ENCODE peak calls at places on chromosomes 1 and 21, in seven cellular contexts. X is stomach, G is GM12891, B is H54, V is GM12892, Q is IMR-90, P is uterus. I is an unnamed sample.

GRCh38 chr1:201020040-201020591 is 3.4 kb downstream of the KIF21B start:
- DNase-seq in X (no peak), G (no peak), B (no peak), V (no peak), Q (no peak), P (no peak), I (no peak)

GRCh38 chr1:89781494-89782126 is 39.2 kb upstream of the LRRC8D start:
- DNase-seq in X (no peak), G (no peak), B (no peak), V (no peak), Q (no peak), P (no peak), I (no peak)

GRCh38 chr1:4745560-4745959 is 91.2 kb downstream of the AJAP1 start:
- DNase-seq in X (no peak), G (no peak), B (no peak), V (no peak), Q (no peak), P (no peak), I (no peak)

GRCh38 chr21:45423201-45423955 is 18.4 kb downstream of the COL18A1 start:
- DNase-seq in X (no peak), G (no peak), B (no peak), V (no peak), Q (no peak), P (no peak), I (no peak)

GRCh38 chr1:111603979-111604378 is 15.6 kb upstream of the RAP1A start:
- DNase-seq in X (peak), G (no peak), B (no peak), V (no peak), Q (no peak), P (no peak), I (no peak)

GRCh38 chr21:34174470-34174869 is 101.1 kb downstream of the MRPS6 start:
- DNase-seq in X (no peak), G (no peak), B (no peak), V (no peak), Q (no peak), P (no peak), I (no peak)

GRCh38 chr1:204443260-204443619 is 31.6 kb upstream of the PPP1R15B start:
- DNase-seq in X (peak), G (no peak), B (no peak), V (no peak), Q (no peak), P (no peak), I (no peak)

GRCh38 chr21:38659936-38660332 is 145.8 kb upstream of the ETS2 start:
- DNase-seq in X (no peak), G (no peak), B (no peak), V (no peak), Q (no peak), P (no peak), I (no peak)

GRCh38 chr21:28215214-28215954 is 777.3 kb downstream of the LTN1 start:
- DNase-seq in X (no peak), G (no peak), B (no peak), V (no peak), Q (peak), P (peak), I (no peak)

GRCh38 chr1:107662976-107663375 is 302.0 kb downstream of the VAV3 start:
- DNase-seq in X (no peak), G (no peak), B (no peak), V (no peak), Q (no peak), P (no peak), I (no peak)

GRCh38 chr1:169113613-169114119 is 7.2 kb downstream of the ATP1B1 start:
- DNase-seq in X (no peak), G (no peak), B (peak), V (no peak), Q (peak), P (no peak), I (no peak)

GRCh38 chr1:89516055-89516454 is 8.6 kb upstream of the LRRC8B start:
- DNase-seq in X (no peak), G (no peak), B (peak), V (no peak), Q (peak), P (no peak), I (no peak)

GRCh38 chr21:30340714-30341573 is 3.5 kb upstream of the KRTAP27-1 start:
- DNase-seq in X (peak), G (peak), B (peak), V (no peak), Q (peak), P (no peak), I (no peak)

GRCh38 chr1:183073320-183073719 is 50.1 kb downstream of the LAMC1 start:
- DNase-seq in X (no peak), G (no peak), B (no peak), V (no peak), Q (no peak), P (no peak), I (no peak)

GRCh38 chr1:30686236-30686635 is 37.1 kb downstream of the MATN1 start:
- DNase-seq in X (no peak), G (no peak), B (no peak), V (no peak), Q (no peak), P (no peak), I (no peak)

GRCh38 chr1:185044387-185044786 is 971 bp upstream of the RNF2 start:
- DNase-seq in X (no peak), G (no peak), B (no peak), V (no peak), Q (no peak), P (no peak), I (no peak)

GRCh38 chr21:42841156-42841915 is 38.0 kb downstream of the WDR4 start:
- DNase-seq in X (no peak), G (no peak), B (no peak), V (no peak), Q (no peak), P (peak), I (no peak)

GRCh38 chr21:42837421-42838211 is 41.7 kb downstream of the WDR4 start:
- DNase-seq in X (peak), G (no peak), B (no peak), V (peak), Q (no peak), P (peak), I (no peak)

GRCh38 chr21:42840411-42841155 is 38.8 kb downstream of the WDR4 start:
- DNase-seq in X (no peak), G (no peak), B (no peak), V (no peak), Q (no peak), P (peak), I (no peak)

GRCh38 chr21:42836767-42837301 is 42.5 kb downstream of the WDR4 start:
- DNase-seq in X (peak), G (no peak), B (no peak), V (peak), Q (no peak), P (no peak), I (no peak)

DNA sequence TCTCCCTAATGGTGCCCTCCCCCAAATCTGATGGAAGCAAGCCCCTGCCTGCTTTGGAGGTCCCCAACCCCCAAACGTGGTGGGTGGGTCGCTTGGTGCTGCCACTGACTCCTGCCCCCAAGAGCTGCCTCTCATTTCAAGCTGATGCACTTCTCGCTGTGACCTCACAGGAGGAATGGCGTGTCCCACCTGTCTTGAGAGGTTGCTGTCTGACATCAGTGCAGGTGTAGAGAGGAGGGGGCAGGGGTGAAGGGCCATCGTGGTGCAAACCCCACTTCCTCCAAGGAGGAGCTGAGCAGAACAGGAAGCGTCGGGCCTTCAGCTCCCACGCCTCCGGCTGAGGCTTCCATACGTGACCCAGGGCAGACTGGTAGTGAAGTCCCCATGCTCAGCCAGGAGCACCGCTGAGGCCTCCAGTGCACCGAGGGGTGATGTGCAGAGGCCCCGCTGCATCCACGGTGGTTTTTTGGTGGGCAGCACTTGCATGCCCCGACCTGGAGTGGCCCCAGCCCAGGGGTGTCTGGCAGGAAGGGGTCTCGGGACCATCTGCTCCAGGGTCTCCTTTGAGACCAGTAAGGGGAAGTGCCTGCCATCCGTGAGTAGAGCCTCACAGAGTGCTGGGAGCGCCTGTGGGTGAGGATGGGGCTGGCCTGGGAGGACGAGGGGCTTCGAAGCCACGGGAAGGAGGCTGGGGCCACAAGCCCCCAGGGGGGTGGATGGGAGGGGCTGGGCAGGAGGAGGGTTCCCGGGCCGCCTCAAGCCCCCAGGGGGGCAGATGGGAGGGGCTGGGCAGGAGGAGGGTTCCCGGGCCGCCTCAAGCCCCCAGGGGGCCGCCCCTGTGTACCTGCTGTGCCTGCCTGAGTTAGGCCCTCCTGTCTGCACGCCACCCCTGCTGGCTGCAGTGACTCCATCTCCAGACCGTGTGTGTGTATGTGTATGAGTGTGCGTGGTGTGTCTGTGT is 39.8 kb downstream of the WDR4 start:
- DNase-seq in X (peak), G (no peak), B (no peak), V (no peak), Q (no peak), P (peak), I (no peak)
- TF ChIP-seq POLR2A in X (no peak), G (no peak), B (no peak), V (peak), Q (no peak), P (no peak), I (no peak)

DNA sequence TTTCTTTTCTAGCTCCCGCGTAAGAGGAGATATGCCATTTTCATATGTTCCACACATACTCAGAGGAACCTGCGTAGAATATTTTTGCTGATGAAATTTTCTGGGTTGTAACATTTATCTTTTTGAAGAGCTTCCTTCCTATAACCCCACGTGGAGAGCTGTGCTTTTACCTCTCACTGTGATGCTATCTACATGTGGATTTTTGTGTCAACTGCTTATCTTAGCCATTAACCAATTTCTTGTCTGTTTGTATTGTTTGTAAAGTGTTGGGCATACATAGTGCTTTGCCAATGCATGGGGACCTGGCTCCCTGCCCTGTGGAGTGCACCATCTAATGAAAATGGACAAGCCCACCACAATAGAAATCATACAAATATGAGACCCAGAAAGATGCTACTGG is 266.1 kb downstream of the TNR start:
- DNase-seq in X (no peak), G (no peak), B (no peak), V (no peak), Q (no peak), P (no peak), I (no peak)
- TF ChIP-seq POLR2A in X (no peak), G (no peak), B (no peak), V (no peak), Q (no peak), P (no peak), I (no peak)

DNA sequence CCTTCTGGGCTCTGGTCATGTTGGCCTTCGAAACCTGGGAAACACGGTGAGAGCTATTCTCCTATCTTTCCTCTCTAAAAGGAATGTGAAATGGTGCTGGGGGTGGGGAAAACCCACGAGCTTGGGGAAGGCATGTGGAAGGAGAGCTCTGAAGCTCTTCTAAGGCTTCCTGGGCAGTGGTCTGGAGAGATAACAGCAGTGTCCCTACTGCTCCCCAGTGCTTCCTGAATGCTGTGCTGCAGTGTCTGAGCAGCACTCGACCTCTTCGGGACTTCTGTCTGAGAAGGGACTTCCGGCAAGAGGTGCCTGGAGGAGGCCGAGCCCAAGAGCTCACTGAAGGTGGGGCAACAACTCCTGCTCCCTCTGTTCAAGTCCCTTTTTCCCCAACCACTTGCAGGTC is 2.8 kb downstream of the USP21 start:
- DNase-seq in X (no peak), G (no peak), B (no peak), V (no peak), Q (no peak), P (no peak), I (no peak)
- TF ChIP-seq POLR2A in X (no peak), G (no peak), B (no peak), V (no peak), Q (no peak), P (no peak), I (no peak)

GRCh38 chr1:95230768-95231191 is 3.2 kb upstream of the RWDD3 start:
- DNase-seq in X (peak), G (no peak), B (no peak), V (no peak), Q (no peak), P (no peak), I (no peak)

GRCh38 chr1:95232646-95233320 is 1.2 kb upstream of the RWDD3 start:
- DNase-seq in X (no peak), G (no peak), B (no peak), V (no peak), Q (peak), P (peak), I (no peak)

GRCh38 chr1:95233321-95233736 is 681 bp upstream of the RWDD3 start:
- DNase-seq in X (peak), G (no peak), B (peak), V (no peak), Q (peak), P (peak), I (peak)

GRCh38 chr1:95236784-95237575 is 3.0 kb downstream of the RWDD3 start:
- DNase-seq in X (no peak), G (no peak), B (no peak), V (no peak), Q (peak), P (no peak), I (no peak)

DNA sequence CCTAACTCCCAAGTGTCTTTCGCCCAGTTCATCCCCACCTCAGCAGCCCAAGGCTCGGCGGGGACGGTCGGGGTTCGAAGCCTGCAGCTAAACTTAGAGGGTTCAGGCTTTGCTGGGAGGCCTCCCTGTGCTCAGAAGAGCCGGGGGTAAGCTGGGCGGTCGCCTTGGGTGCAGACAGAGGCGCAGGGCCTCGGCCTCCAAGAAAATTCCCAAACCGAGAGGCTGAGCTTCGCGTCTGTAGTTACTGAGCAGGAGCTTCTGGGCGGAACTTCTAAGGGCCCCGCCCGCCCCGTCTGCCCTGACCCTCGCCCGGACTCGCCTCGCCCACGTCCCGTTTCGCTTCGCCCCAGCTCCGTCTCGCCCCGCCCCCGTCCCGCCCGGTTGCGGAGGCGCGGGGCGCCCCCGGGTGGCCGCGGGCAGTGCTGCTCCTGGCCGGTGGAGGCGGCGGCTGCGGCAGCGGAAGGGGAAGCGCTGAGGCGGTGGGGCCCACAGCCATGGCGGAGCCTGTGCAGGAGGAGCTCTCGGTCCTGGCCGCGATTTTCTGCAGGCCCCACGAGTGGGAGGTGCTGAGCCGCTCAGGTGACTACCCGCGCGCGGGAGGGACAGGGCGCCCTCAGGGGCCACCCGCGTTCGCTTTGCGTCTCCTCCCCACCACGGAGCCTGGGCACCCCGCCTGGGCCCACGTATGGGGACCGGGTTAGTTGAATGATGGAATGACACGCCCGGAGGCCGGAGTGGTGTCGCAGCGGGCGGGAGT is at the start of gene RWDD3:
- DNase-seq in X (peak), G (peak), B (peak), V (peak), Q (peak), P (peak), I (peak)
- TF ChIP-seq POLR2A in X (no peak), G (peak), B (peak), V (peak), Q (peak), P (peak), I (peak)

DNA sequence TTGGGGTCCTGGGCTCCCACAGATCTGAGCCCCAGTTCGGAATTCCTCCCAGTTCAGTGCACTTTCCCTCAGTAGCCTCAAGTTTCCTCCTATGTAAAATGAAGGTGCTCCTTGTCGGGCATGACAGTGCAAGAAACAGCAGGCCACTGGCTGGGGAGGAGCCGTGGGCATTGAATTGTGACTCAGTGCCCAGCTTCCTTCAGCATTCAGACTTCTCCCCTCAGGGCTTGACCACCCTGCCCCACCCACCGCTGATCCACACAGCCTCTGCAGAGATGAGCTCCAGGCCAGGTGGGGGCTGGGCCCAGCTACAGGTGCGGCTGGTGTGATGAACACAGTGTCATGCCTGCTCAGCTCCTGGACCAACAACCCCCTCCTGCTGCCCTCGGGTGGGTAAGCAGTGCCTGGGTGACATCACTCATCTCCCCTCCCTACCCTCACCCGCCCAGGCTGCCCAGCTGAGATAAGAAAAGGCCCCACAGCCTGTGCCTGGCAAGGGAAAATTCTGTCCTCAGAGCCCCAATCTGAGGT is 4.9 kb downstream of the MOB3C start:
- DNase-seq in X (no peak), G (no peak), B (peak), V (no peak), Q (no peak), P (no peak), I (no peak)
- TF ChIP-seq POLR2A in X (no peak), G (no peak), B (no peak), V (no peak), Q (no peak), P (no peak), I (no peak)

DNA sequence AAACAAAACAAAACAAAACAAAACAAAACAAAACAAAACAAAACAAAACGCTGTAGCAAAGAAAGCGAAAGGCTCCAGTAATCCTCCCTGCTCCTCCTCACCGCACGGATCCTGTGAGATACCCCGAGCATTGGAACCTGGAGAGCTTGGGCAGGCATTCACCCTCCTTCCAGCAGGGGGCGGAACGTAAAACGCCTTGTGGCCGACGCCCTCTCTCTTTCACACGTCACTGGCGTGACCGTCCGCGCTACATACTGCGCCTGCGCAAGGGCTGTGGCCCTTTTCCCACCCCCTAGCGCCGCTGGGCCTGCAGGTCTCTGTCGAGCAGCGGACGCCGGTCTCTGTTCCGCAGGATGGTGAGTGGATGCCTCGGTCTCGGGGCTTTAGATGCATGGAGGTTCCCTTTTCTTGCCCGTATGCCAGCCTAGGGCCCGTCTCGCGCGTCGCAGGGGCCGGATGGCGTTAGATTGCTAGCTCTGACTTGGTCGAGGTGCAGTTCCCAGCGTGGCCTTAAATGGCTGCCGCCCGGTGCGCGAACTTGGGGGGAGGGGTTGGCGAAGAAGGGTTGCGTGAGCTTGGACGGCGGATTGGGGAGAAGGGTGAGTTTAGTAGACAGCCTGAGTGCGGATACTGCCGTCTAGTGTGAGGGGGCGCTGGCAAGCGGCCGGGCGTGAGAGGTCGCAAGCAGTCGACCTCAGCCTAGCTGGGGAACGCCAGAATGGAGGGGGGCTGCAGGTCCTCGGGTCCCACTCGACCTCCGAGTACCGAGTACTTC is at the start of gene RPL5:
- DNase-seq in X (peak), G (peak), B (peak), V (peak), Q (peak), P (peak), I (peak)
- TF ChIP-seq POLR2A in X (no peak), G (peak), B (peak), V (peak), Q (peak), P (peak), I (peak)

GRCh38 chr1:40255231-40255630 is 2.8 kb upstream of the ZMPSTE24 start:
- DNase-seq in X (no peak), G (no peak), B (no peak), V (no peak), Q (no peak), P (no peak), I (no peak)

GRCh38 chr1:40258445-40258769 is 371 bp downstream of the ZMPSTE24 start:
- DNase-seq in X (no peak), G (no peak), B (no peak), V (no peak), Q (peak), P (no peak), I (no peak)

GRCh38 chr1:40256401-40257084 is 1.5 kb upstream of the ZMPSTE24 start:
- DNase-seq in X (no peak), G (no peak), B (no peak), V (no peak), Q (no peak), P (no peak), I (no peak)

GRCh38 chr1:40257313-40257687 is 736 bp upstream of the ZMPSTE24 start:
- DNase-seq in X (peak), G (no peak), B (no peak), V (no peak), Q (no peak), P (peak), I (no peak)

GRCh38 chr1:40257688-40258444 is at the start of gene ZMPSTE24:
- DNase-seq in X (peak), G (peak), B (peak), V (peak), Q (peak), P (peak), I (peak)
- TF ChIP-seq POLR2A in X (no peak), G (peak), B (peak), V (peak), Q (peak), P (peak), I (peak)